ENCODE peak calls at places on chromosome 1, in five cellular contexts. Q is heart left ventricle, D is tibial artery, W is IMR-90, X is colonic mucosa. L is an unnamed sample.
A peak's percentile ranks its signal among the peaks of the same experiment; 100 is the strongest.

GRCh38 chr1:82162526-82163420 is 362.0 kb downstream of the ADGRL2 start:
- DNase-seq in Q (no peak), D (no peak), W (no peak), X (no peak), L (no peak)

GRCh38 chr1:6862906-6863305 is 77.7 kb downstream of the CAMTA1 start:
- DNase-seq in Q (no peak), D (no peak), W (no peak), X (no peak), L (no peak)

GRCh38 chr1:206816390-206817287 is 44.3 kb upstream of the IL10 start:
- DNase-seq in Q (no peak), D (no peak), W (peak; percentile 40), X (no peak), L (no peak)

GRCh38 chr1:198929961-198930599 is 291.2 kb downstream of the PTPRC start:
- DNase-seq in Q (no peak), D (no peak), W (peak; percentile 31), X (no peak), L (no peak)

GRCh38 chr1:47405697-47406096 is 10.4 kb upstream of the FOXE3 start:
- DNase-seq in Q (no peak), D (no peak), W (no peak), X (no peak), L (no peak)

GRCh38 chr1:44031900-44032817 is 897 bp upstream of the SLC6A9 start:
- DNase-seq in Q (no peak), D (peak; percentile 42), W (peak; percentile 41), X (peak; percentile 59), L (no peak)

GRCh38 chr1:235999259-235999925 is 65.5 kb downstream of the NID1 start:
- DNase-seq in Q (no peak), D (no peak), W (peak; percentile 99), X (no peak), L (no peak)

GRCh38 chr1:192516776-192517297 is 58.7 kb upstream of the RGS1 start:
- DNase-seq in Q (no peak), D (no peak), W (no peak), X (peak; percentile 30), L (no peak)

GRCh38 chr1:8431779-8432178 is 113.9 kb downstream of the SLC45A1 start:
- DNase-seq in Q (no peak), D (no peak), W (no peak), X (no peak), L (no peak)

GRCh38 chr1:202204065-202204464 is 10.5 kb downstream of the LGR6 start:
- DNase-seq in Q (no peak), D (no peak), W (no peak), X (no peak), L (no peak)

GRCh38 chr1:169694304-169694703 is 17.1 kb downstream of the SELL start:
- DNase-seq in Q (no peak), D (no peak), W (no peak), X (no peak), L (no peak)

GRCh38 chr1:31669786-31670582 is 25.3 kb upstream of the PEF1 start:
- DNase-seq in Q (peak; percentile 86), D (peak; percentile 96), W (peak; percentile 20), X (peak; percentile 97), L (peak; percentile 72)

GRCh38 chr1:76919123-76919522 is 51.8 kb downstream of the ST6GALNAC5 start:
- DNase-seq in Q (no peak), D (no peak), W (no peak), X (no peak), L (no peak)

GRCh38 chr1:50425376-50426107 is 2.3 kb upstream of the DMRTA2 start:
- DNase-seq in Q (no peak), D (no peak), W (no peak), X (no peak), L (no peak)

GRCh38 chr1:151970641-151971040 is 23.0 kb downstream of the S100A10 start:
- DNase-seq in Q (no peak), D (no peak), W (no peak), X (peak; percentile 60), L (no peak)

GRCh38 chr1:158117854-158118691 is 62.6 kb upstream of the CD1D start:
- DNase-seq in Q (peak; percentile 81), D (no peak), W (peak; percentile 34), X (peak; percentile 53), L (peak; percentile 68)

GRCh38 chr1:11700655-11701467 is 9.4 kb downstream of the DRAXIN start:
- DNase-seq in Q (no peak), D (no peak), W (no peak), X (no peak), L (no peak)

GRCh38 chr1:113918243-113918642 is 10.9 kb upstream of the HIPK1 start:
- DNase-seq in Q (no peak), D (no peak), W (no peak), X (no peak), L (no peak)

GRCh38 chr1:16900771-16901170 is 5.0 kb downstream of the RNU1-2 start:
- DNase-seq in Q (no peak), D (no peak), W (no peak), X (no peak), L (no peak)

GRCh38 chr1:246875041-246876026 is 56.4 kb downstream of the AHCTF1 start:
- DNase-seq in Q (no peak), D (no peak), W (peak; percentile 88), X (no peak), L (no peak)

GRCh38 chr1:47893412-47893811 is 103.8 kb downstream of the TRABD2B start:
- DNase-seq in Q (no peak), D (no peak), W (no peak), X (no peak), L (no peak)

GRCh38 chr1:221437924-221438323 is 304.0 kb downstream of the DUSP10 start:
- DNase-seq in Q (no peak), D (no peak), W (peak; percentile 90), X (no peak), L (no peak)

GRCh38 chr1:1004780-1005697 is 5.1 kb upstream of the HES4 start:
- DNase-seq in Q (peak; percentile 69), D (no peak), W (peak; percentile 66), X (peak; percentile 46), L (no peak)

GRCh38 chr1:82064701-82065100 is 264.0 kb downstream of the ADGRL2 start:
- DNase-seq in Q (no peak), D (no peak), W (no peak), X (no peak), L (no peak)

GRCh38 chr1:165903672-165904071 is 76.3 kb downstream of the UCK2 start:
- DNase-seq in Q (no peak), D (no peak), W (peak; percentile 80), X (peak; percentile 61), L (peak; percentile 49)

GRCh38 chr1:11847667-11848445 is at the start of gene NPPA:
- DNase-seq in Q (no peak), D (no peak), W (peak; percentile 19), X (no peak), L (peak; percentile 87)

GRCh38 chr1:91622586-91622985 is 121.9 kb downstream of the CDC7 start:
- DNase-seq in Q (no peak), D (peak; percentile 95), W (no peak), X (peak; percentile 43), L (peak; percentile 68)

GRCh38 chr1:21541835-21542234 is 32.6 kb downstream of the ALPL start:
- DNase-seq in Q (no peak), D (no peak), W (peak; percentile 76), X (no peak), L (peak; percentile 76)

GRCh38 chr1:215292906-215293305 is 210.4 kb downstream of the KCNK2 start:
- DNase-seq in Q (no peak), D (no peak), W (no peak), X (no peak), L (no peak)

GRCh38 chr1:907611-908451 is 15.9 kb upstream of the SAMD11 start:
- DNase-seq in Q (peak; percentile 49), D (no peak), W (no peak), X (peak; percentile 16), L (peak; percentile 57)

GRCh38 chr1:2231667-2232254 is 3.6 kb downstream of the SKI start:
- DNase-seq in Q (peak; percentile 89), D (peak; percentile 98), W (peak; percentile 81), X (peak; percentile 85), L (peak; percentile 95)

GRCh38 chr1:2232916-2233438 is 4.9 kb downstream of the SKI start:
- DNase-seq in Q (no peak), D (no peak), W (no peak), X (no peak), L (no peak)

GRCh38 chr1:2233468-2233867 is 5.3 kb downstream of the SKI start:
- DNase-seq in Q (no peak), D (no peak), W (no peak), X (no peak), L (no peak)

GRCh38 chr1:2230781-2231666 is 2.9 kb downstream of the SKI start:
- DNase-seq in Q (no peak), D (peak; percentile 82), W (no peak), X (peak; percentile 56), L (no peak)

DNA sequence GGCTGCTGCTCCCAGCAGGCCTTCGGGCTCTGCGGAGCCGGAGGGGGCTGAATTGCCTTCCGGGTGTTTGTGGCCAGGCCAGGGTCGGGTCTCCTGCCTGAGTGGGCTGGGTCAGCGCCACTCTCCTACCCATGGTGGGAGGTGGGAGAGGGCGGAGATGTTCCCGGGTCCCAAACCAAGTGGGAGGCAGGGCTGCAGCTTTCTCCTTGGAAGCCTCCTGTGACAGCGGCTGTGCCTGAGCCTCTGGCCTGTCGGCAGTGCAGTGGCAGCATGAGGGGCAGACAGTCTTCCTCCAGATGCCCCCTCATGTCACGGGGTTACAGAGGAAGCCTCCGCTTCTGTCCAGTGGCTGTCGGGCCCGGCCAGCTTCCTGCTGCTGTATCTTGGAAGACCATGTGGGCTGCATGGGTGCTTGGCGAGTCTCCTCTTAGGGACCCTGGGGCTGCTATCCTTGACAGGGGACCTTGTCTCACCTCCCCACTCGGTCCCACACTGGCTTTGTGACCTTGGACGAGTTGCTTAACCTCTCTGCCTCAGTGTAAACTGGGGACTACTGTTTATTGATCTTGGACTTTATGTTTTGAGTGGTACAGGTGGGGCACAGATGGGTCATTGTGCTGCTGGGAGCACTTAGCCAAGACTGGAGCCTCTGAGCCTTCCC is 4.3 kb downstream of the SKI start:
- DNase-seq in Q (no peak), D (no peak), W (no peak), X (no peak), L (no peak)
- H3K4me1 ChIP-seq in Q (peaks cover 85% of the 10 kb centered on the region), D (peaks cover 52% of the 10 kb centered on the region), W (peaks cover 34% of the 10 kb centered on the region), X (peaks cover 30% of the 10 kb centered on the region), L (peaks cover 80% of the 10 kb centered on the region)

GRCh38 chr1:229323885-229324553 is 18.8 kb downstream of the CCSAP start:
- DNase-seq in Q (no peak), D (no peak), W (no peak), X (no peak), L (no peak)
- H3K36me3 ChIP-seq in Q (peaks cover 71% of the 10 kb centered on the region), D (peaks cover 46% of the 10 kb centered on the region), W (peaks cover 18% of the 10 kb centered on the region), X (no peaks in the 10 kb centered on the region), L (peaks cover 40% of the 10 kb centered on the region)

GRCh38 chr1:28161770-28162550 is 14.5 kb downstream of the PTAFR start:
- DNase-seq in Q (no peak), D (no peak), W (no peak), X (no peak), L (no peak)

GRCh38 chr1:28160677-28161328 is 15.7 kb downstream of the PTAFR start:
- DNase-seq in Q (no peak), D (no peak), W (peak; percentile 90), X (no peak), L (no peak)

GRCh38 chr1:28159243-28159642 is 17.2 kb downstream of the PTAFR start:
- DNase-seq in Q (no peak), D (no peak), W (no peak), X (no peak), L (no peak)

GRCh38 chr1:28157901-28158300 is 18.6 kb downstream of the PTAFR start:
- DNase-seq in Q (no peak), D (no peak), W (no peak), X (no peak), L (no peak)

GRCh38 chr1:28163496-28164120 is 12.9 kb downstream of the PTAFR start:
- DNase-seq in Q (no peak), D (no peak), W (peak; percentile 16), X (peak; percentile 41), L (no peak)
- H3K4me1 ChIP-seq in Q (peaks cover 7% of the 10 kb centered on the region), D (no peaks in the 10 kb centered on the region), W (peaks cover 19% of the 10 kb centered on the region), X (no peaks in the 10 kb centered on the region), L (peaks cover 14% of the 10 kb centered on the region)

GRCh38 chr1:68140536-68140935 is 90.1 kb upstream of the DIRAS3 start:
- DNase-seq in Q (no peak), D (no peak), W (peak; percentile 69), X (no peak), L (no peak)
- H3K36me3 ChIP-seq in Q (peaks cover 76% of the 10 kb centered on the region), D (peaks cover 31% of the 10 kb centered on the region), W (peaks cover 30% of the 10 kb centered on the region), X (no peaks in the 10 kb centered on the region), L (peaks cover 4% of the 10 kb centered on the region)